ENCODE peak calls at places on chromosomes 12 and 14, in ten cellular contexts. K is CD8-positive, alpha-beta memory T cell; T is CD4-positive, alpha-beta memory T cell; D is HFF-Myc; U is dorsolateral prefrontal cortex; Q is GM23338; V is astrocyte of the spinal cord; C is cardiac muscle cell; S is endodermal cell; A is pancreas. B is an unnamed sample.

GRCh38 chr14:36600431-36600830 is 18.0 kb upstream of the NKX2-8 start:
- DNase-seq in K (no peak), T (no peak), D (no peak), U (no peak), Q (peak), V (no peak), C (no peak), S (no peak), A (no peak), B (no peak)

GRCh38 chr12:60101715-60102114 is 505.9 kb downstream of the SLC16A7 start:
- DNase-seq in K (no peak), T (no peak), D (no peak), U (no peak), Q (no peak), V (peak), C (no peak), S (no peak), A (no peak), B (peak)

GRCh38 chr12:88108021-88108420 is 33.9 kb downstream of the CEP290 start:
- DNase-seq in K (no peak), T (no peak), D (peak), U (no peak), Q (no peak), V (no peak), C (peak), S (no peak), A (no peak), B (peak)

GRCh38 chr12:31386364-31386777 is 60.4 kb upstream of the SINHCAF start:
- DNase-seq in K (no peak), T (no peak), D (no peak), U (no peak), Q (peak), V (no peak), C (peak), S (peak), A (no peak), B (no peak)

GRCh38 chr14:100030441-100031153 is 34.6 kb upstream of the EVL start:
- DNase-seq in K (no peak), T (no peak), D (no peak), U (no peak), Q (no peak), V (peak), C (peak), S (no peak), A (no peak), B (peak)

GRCh38 chr12:55126106-55126505 is at the start of gene OR9K2:
- DNase-seq in K (no peak), T (no peak), D (no peak), U (no peak), Q (no peak), V (no peak), C (no peak), S (no peak), A (no peak), B (no peak)

GRCh38 chr12:89565002-89565401 is 39.2 kb upstream of the POC1B start:
- DNase-seq in K (no peak), T (no peak), D (no peak), U (no peak), Q (no peak), V (no peak), C (no peak), S (no peak), A (no peak), B (no peak)

GRCh38 chr12:25518512-25518911 is 34.6 kb downstream of the LMNTD1 start:
- DNase-seq in K (no peak), T (no peak), D (peak), U (no peak), Q (no peak), V (peak), C (no peak), S (no peak), A (no peak), B (peak)

GRCh38 chr12:38053113-38053512 is 263.5 kb upstream of the ALG10B start:
- DNase-seq in K (no peak), T (no peak), D (no peak), U (no peak), Q (no peak), V (no peak), C (no peak), S (no peak), A (no peak), B (no peak)

GRCh38 chr12:104534162-104534856 is 77.6 kb downstream of the CHST11 start:
- DNase-seq in K (no peak), T (no peak), D (no peak), U (no peak), Q (peak), V (no peak), C (no peak), S (no peak), A (no peak), B (no peak)

GRCh38 chr14:52876806-52877205 is 74.0 kb downstream of the FERMT2 start:
- DNase-seq in K (no peak), T (no peak), D (no peak), U (no peak), Q (no peak), V (no peak), C (no peak), S (no peak), A (no peak), B (no peak)
- H3K4me3 ChIP-seq in K (no peak), T (no peak), D (no peak), U (no peak), Q (no peak), V (no peak), C (no peak), S (no peak), A (no peak), B (no peak)

GRCh38 chr12:57622293-57623245 is 10.4 kb downstream of the B4GALNT1 start:
- DNase-seq in K (no peak), T (no peak), D (no peak), U (no peak), Q (no peak), V (no peak), C (no peak), S (no peak), A (no peak), B (no peak)

GRCh38 chr12:57621497-57622292 is 10.5 kb downstream of the ARHGEF25 start:
- DNase-seq in K (peak), T (peak), D (no peak), U (no peak), Q (peak), V (no peak), C (peak), S (peak), A (peak), B (peak)

GRCh38 chr12:57619434-57620244 is 8.4 kb downstream of the ARHGEF25 start:
- DNase-seq in K (no peak), T (no peak), D (no peak), U (no peak), Q (peak), V (no peak), C (no peak), S (peak), A (peak), B (no peak)

GRCh38 chr12:57620245-57620935 is 9.2 kb downstream of the ARHGEF25 start:
- DNase-seq in K (no peak), T (no peak), D (no peak), U (no peak), Q (no peak), V (no peak), C (no peak), S (no peak), A (no peak), B (no peak)

DNA sequence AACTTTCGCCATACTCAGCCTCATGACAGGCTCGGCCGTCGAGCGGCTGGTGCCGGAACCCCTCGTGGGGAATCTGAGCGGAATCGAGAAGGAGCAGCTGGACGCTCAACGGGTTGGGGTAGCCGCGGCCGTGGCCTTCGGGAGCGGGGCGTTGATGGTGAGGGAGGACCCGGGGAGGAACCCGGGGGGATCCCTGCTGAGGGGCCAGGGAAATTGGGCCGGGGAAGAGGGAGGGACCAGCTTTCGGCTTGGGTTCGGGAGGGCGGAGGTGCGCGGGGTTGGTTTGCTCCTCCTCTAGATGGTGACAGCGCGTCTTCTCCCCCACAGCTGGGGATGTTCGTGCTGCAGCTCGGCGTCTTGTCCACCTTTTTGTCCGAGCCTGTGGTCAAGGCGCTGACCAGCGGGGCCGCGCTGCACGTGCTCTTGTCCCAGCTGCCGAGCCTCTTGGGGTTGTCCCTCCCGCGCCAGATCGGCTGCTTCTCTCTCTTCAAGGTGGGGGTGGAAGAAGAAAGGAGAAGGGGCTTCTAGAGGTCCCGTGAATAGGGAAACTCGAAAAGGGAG is 9.8 kb downstream of the ARHGEF25 start:
- DNase-seq in K (no peak), T (no peak), D (no peak), U (no peak), Q (peak), V (no peak), C (no peak), S (peak), A (no peak), B (no peak)
- H3K4me3 ChIP-seq in K (peak), T (no peak), D (peak), U (peak), Q (peak), V (no peak), C (peak), S (peak), A (no peak), B (peak)

GRCh38 chr14:39212034-39212433 is 21.7 kb upstream of the MIA2 start:
- DNase-seq in K (no peak), T (no peak), D (no peak), U (no peak), Q (no peak), V (no peak), C (no peak), S (no peak), A (no peak), B (no peak)

DNA sequence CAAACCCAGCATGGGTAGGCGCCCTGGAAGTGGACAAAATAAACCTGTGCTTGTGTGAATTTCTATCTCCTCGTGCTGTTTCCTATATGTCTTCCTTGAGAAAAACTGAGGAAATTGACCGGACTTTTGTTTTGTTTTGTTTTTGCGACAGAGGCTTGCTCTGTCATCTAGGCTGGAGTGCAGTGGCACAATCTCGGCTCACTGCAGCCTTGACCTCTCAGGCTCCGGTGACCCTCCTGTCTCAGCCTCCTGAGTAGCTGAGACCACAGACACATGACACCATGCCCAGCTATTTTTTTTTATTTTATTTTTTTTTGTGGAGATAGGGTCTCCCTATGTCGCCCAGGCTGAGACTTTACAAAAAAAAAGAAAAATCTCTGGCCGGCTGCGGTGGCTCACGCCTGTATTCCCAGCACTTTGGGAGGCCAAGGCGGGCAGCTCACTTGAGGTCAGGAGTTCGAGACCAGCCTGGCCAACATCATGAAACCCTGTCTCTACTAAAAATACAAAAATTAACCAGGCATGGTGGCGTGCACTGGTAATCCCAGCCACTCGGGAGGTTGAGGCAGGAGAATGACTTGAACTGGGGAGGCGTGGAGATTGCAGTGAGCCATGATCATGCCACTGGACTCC is 22.5 kb upstream of the MIA2 start:
- DNase-seq in K (no peak), T (no peak), D (no peak), U (no peak), Q (no peak), V (no peak), C (no peak), S (no peak), A (no peak), B (no peak)
- H3K4me3 ChIP-seq in K (no peak), T (no peak), D (no peak), U (no peak), Q (no peak), V (no peak), C (no peak), S (no peak), A (no peak), B (no peak)

GRCh38 chr14:22814373-22814772 is 862 bp downstream of the SLC7A7 start:
- DNase-seq in K (no peak), T (no peak), D (no peak), U (no peak), Q (no peak), V (no peak), C (no peak), S (no peak), A (no peak), B (no peak)
- H3K4me3 ChIP-seq in K (no peak), T (no peak), D (no peak), U (no peak), Q (no peak), V (no peak), C (no peak), S (peak), A (no peak), B (no peak)

GRCh38 chr12:139585-139984 is 73.0 kb downstream of the IQSEC3 start:
- DNase-seq in K (no peak), T (no peak), D (no peak), U (no peak), Q (peak), V (no peak), C (peak), S (peak), A (no peak), B (no peak)
- H3K4me3 ChIP-seq in K (no peak), T (no peak), D (no peak), U (peak), Q (peak), V (no peak), C (no peak), S (no peak), A (no peak), B (no peak)

GRCh38 chr12:57846285-57846576 is 298 bp downstream of the CTDSP2 start:
- DNase-seq in K (peak), T (no peak), D (no peak), U (no peak), Q (no peak), V (no peak), C (no peak), S (no peak), A (no peak), B (no peak)
- H3K4me3 ChIP-seq in K (peak), T (peak), D (peak), U (peak), Q (peak), V (peak), C (peak), S (peak), A (peak), B (peak)

GRCh38 chr14:74765721-74766120 is 2.6 kb downstream of the YLPM1 start:
- DNase-seq in K (peak), T (peak), D (no peak), U (no peak), Q (no peak), V (no peak), C (no peak), S (no peak), A (no peak), B (no peak)
- H3K4me3 ChIP-seq in K (peak), T (peak), D (peak), U (peak), Q (peak), V (peak), C (peak), S (peak), A (no peak), B (peak)

GRCh38 chr12:118187746-118188390 is 51.9 kb downstream of the PEBP1 start:
- DNase-seq in K (no peak), T (no peak), D (no peak), U (no peak), Q (no peak), V (no peak), C (peak), S (no peak), A (no peak), B (no peak)

GRCh38 chr12:118185602-118186397 is 49.9 kb downstream of the PEBP1 start:
- DNase-seq in K (no peak), T (no peak), D (no peak), U (no peak), Q (no peak), V (no peak), C (no peak), S (no peak), A (no peak), B (no peak)

GRCh38 chr12:118190266-118190665 is 54.3 kb downstream of the PEBP1 start:
- DNase-seq in K (no peak), T (no peak), D (no peak), U (no peak), Q (peak), V (peak), C (peak), S (no peak), A (no peak), B (peak)

GRCh38 chr12:118189761-118190181 is 53.8 kb downstream of the PEBP1 start:
- DNase-seq in K (no peak), T (no peak), D (no peak), U (peak), Q (peak), V (peak), C (peak), S (peak), A (peak), B (peak)

GRCh38 chr12:118188690-118189371 is 52.9 kb downstream of the PEBP1 start:
- DNase-seq in K (no peak), T (no peak), D (no peak), U (peak), Q (peak), V (peak), C (peak), S (no peak), A (no peak), B (peak)
- H3K4me3 ChIP-seq in K (no peak), T (no peak), D (peak), U (peak), Q (no peak), V (peak), C (peak), S (no peak), A (no peak), B (peak)

DNA sequence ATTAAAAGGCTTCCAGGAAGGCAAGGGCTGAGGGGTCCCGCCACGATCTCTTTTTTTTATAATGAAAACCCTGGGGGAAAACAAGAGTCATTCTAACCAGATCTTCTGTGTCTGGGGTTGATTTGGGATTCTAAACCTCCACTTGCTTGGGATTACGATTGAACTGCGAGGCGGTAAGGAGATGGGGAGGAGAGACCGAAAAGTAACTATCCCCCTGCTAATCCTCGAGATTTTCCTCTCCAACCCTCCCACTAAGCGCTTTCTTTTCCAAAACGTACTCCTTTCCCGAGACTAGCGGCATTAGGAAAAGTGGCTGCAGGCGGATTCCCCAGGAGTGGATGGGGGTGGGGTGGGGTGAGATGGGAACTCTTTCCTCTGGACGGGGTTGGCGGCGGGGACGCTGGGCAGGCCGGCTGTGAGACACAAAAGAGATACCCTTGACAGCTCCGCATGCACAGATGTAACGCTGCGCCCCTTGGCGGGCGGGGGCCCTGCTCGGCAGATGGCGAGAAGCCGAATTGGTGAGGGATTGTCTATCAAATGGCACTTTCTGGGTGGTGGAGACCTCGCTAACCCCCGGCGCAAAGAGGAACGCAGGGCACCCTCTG is 830 bp upstream of the SRRM4 start:
- DNase-seq in K (no peak), T (no peak), D (no peak), U (no peak), Q (peak), V (no peak), C (no peak), S (peak), A (no peak), B (no peak)
- H3K4me3 ChIP-seq in K (no peak), T (no peak), D (no peak), U (peak), Q (peak), V (no peak), C (peak), S (peak), A (no peak), B (no peak)